ENCODE peak calls at places on chromosomes 6 and 20, in six cellular contexts. One of them, this sample, is unnamed.

GRCh38 chr6:84119277-84119676 is 85.7 kb downstream of the MRAP2 start:
- DNase-seq in GM12891: no peak
- DNase-seq in K562: no peak
- DNase-seq in HepG2: no peak
- DNase-seq in GM12878: no peak
- DNase-seq in H1: no peak
- DNase-seq in this sample: no peak

GRCh38 chr6:24054388-24054787 is 71.6 kb upstream of the NRSN1 start:
- DNase-seq in HepG2: no peak
- DNase-seq in GM12891: no peak
- DNase-seq in H1: no peak
- DNase-seq in K562: no peak
- DNase-seq in GM12878: no peak
- DNase-seq in this sample: no peak

GRCh38 chr6:95496769-95497426 is 80.4 kb upstream of the MANEA start:
- DNase-seq in K562: no peak
- DNase-seq in GM12878: no peak
- DNase-seq in GM12891: no peak
- DNase-seq in H1: no peak
- DNase-seq in HepG2: no peak
- DNase-seq in this sample: no peak

GRCh38 chr6:141252828-141253608 is 879.7 kb upstream of the GJE1 start:
- DNase-seq in HepG2: no peak
- DNase-seq in GM12891: no peak
- DNase-seq in GM12878: no peak
- DNase-seq in K562: no peak
- DNase-seq in H1: no peak
- DNase-seq in this sample: no peak

GRCh38 chr20:35144694-35145093 is 2.4 kb downstream of the EDEM2 start:
- DNase-seq in GM12878: peak
- DNase-seq in H1: no peak
- DNase-seq in K562: no peak
- DNase-seq in HepG2: no peak
- DNase-seq in GM12891: no peak
- DNase-seq in this sample: no peak

GRCh38 chr20:16612708-16613107 is 39.5 kb upstream of the KIF16B start:
- DNase-seq in HepG2: no peak
- DNase-seq in K562: no peak
- DNase-seq in GM12878: no peak
- DNase-seq in GM12891: no peak
- DNase-seq in H1: no peak
- DNase-seq in this sample: no peak

GRCh38 chr20:46122516-46123481 is 4.7 kb downstream of the CD40 start:
- DNase-seq in K562: no peak
- DNase-seq in HepG2: no peak
- DNase-seq in GM12891: no peak
- DNase-seq in H1: no peak
- DNase-seq in GM12878: no peak
- DNase-seq in this sample: no peak

GRCh38 chr20:1418335-1418734 is 25.5 kb upstream of the FKBP1A start:
- DNase-seq in K562: no peak
- DNase-seq in H1: no peak
- DNase-seq in GM12878: no peak
- DNase-seq in GM12891: no peak
- DNase-seq in HepG2: no peak
- DNase-seq in this sample: no peak

GRCh38 chr6:10194816-10195639 is 219.8 kb downstream of the TFAP2A start:
- DNase-seq in GM12891: no peak
- DNase-seq in K562: no peak
- DNase-seq in H1: no peak
- DNase-seq in GM12878: no peak
- DNase-seq in HepG2: no peak
- DNase-seq in this sample: no peak

GRCh38 chr6:22929228-22929627 is 359.9 kb downstream of the HDGFL1 start:
- DNase-seq in GM12891: no peak
- DNase-seq in H1: no peak
- DNase-seq in HepG2: no peak
- DNase-seq in K562: no peak
- DNase-seq in GM12878: no peak
- DNase-seq in this sample: no peak

GRCh38 chr20:43914697-43915208 is at the start of gene TOX2:
- DNase-seq in K562: peak
- DNase-seq in HepG2: no peak
- DNase-seq in GM12878: no peak
- DNase-seq in GM12891: peak
- DNase-seq in H1: peak
- DNase-seq in this sample: peak

GRCh38 chr6:167748046-167748445 is 78.7 kb upstream of the AFDN start:
- DNase-seq in H1: no peak
- DNase-seq in HepG2: no peak
- DNase-seq in K562: no peak
- DNase-seq in GM12878: no peak
- DNase-seq in GM12891: no peak
- DNase-seq in this sample: no peak

GRCh38 chr20:4563534-4563933 is 158.2 kb upstream of the PRND start:
- DNase-seq in H1: peak
- DNase-seq in K562: peak
- DNase-seq in GM12878: no peak
- DNase-seq in GM12891: no peak
- DNase-seq in HepG2: peak
- DNase-seq in this sample: no peak

GRCh38 chr6:168452685-168453377 is 11.8 kb downstream of the SMOC2 start:
- DNase-seq in K562: no peak
- DNase-seq in H1: no peak
- DNase-seq in GM12891: no peak
- DNase-seq in GM12878: no peak
- DNase-seq in HepG2: no peak
- DNase-seq in this sample: no peak

GRCh38 chr6:35669441-35669776 is 19.3 kb downstream of the FKBP5 start:
- DNase-seq in GM12891: no peak
- DNase-seq in K562: no peak
- DNase-seq in GM12878: no peak
- DNase-seq in H1: no peak
- DNase-seq in HepG2: no peak
- DNase-seq in this sample: no peak

GRCh38 chr6:125375013-125375412 is 73.2 kb upstream of the HDDC2 start:
- DNase-seq in HepG2: no peak
- DNase-seq in GM12878: no peak
- DNase-seq in K562: no peak
- DNase-seq in GM12891: no peak
- DNase-seq in H1: no peak
- DNase-seq in this sample: no peak

GRCh38 chr6:125375841-125376240 is 74.1 kb upstream of the HDDC2 start:
- DNase-seq in GM12878: no peak
- DNase-seq in GM12891: no peak
- DNase-seq in H1: no peak
- DNase-seq in HepG2: no peak
- DNase-seq in K562: no peak
- DNase-seq in this sample: no peak

GRCh38 chr6:125377621-125378020 is 75.9 kb upstream of the HDDC2 start:
- DNase-seq in GM12891: no peak
- DNase-seq in GM12878: no peak
- DNase-seq in K562: no peak
- DNase-seq in H1: no peak
- DNase-seq in HepG2: no peak
- DNase-seq in this sample: no peak

DNA sequence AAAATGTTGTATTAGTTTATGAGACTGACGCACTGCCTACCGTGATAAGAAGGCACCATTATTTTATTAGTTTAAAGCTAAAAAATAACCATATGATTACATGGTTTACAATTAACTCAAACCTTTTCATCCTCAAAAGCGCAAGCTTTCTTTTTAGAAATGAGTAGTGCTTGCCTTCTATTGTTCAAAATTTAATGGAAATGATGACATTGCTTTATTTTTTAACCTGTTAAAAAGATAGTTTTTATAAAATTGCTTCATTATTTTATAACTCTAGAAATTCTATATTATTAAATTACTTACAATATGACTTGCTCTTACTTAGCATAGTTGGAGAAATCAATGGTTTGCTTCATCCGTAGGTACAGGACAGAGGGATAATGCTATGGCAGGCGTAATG is 78.7 kb upstream of the HDDC2 start:
- DNase-seq in GM12891: no peak
- DNase-seq in HepG2: no peak
- DNase-seq in GM12878: no peak
- DNase-seq in H1: no peak
- DNase-seq in K562: no peak
- DNase-seq in this sample: no peak
- TF ChIP-seq TAF1 in GM12891: no peak
- TF ChIP-seq TAF1 in HepG2: no peak
- TF ChIP-seq TAF1 in GM12878: no peak
- TF ChIP-seq TAF1 in H1: no peak
- TF ChIP-seq TAF1 in K562: no peak
- TF ChIP-seq TAF1 in this sample: no peak

GRCh38 chr20:32050851-32051556 is 1.0 kb upstream of the HCK start:
- DNase-seq in HepG2: no peak
- DNase-seq in GM12891: no peak
- DNase-seq in GM12878: no peak
- DNase-seq in H1: peak
- DNase-seq in K562: no peak
- DNase-seq in this sample: no peak

GRCh38 chr20:32053648-32054047 is 1.6 kb downstream of the HCK start:
- DNase-seq in H1: no peak
- DNase-seq in GM12878: no peak
- DNase-seq in HepG2: no peak
- DNase-seq in GM12891: no peak
- DNase-seq in K562: no peak
- DNase-seq in this sample: no peak

GRCh38 chr20:32051720-32052089 is 337 bp upstream of the HCK start:
- DNase-seq in K562: no peak
- DNase-seq in GM12891: no peak
- DNase-seq in GM12878: no peak
- DNase-seq in H1: no peak
- DNase-seq in HepG2: no peak
- DNase-seq in this sample: no peak

GRCh38 chr20:32052792-32053362 is 835 bp downstream of the HCK start:
- DNase-seq in K562: no peak
- DNase-seq in GM12891: peak
- DNase-seq in GM12878: no peak
- DNase-seq in HepG2: no peak
- DNase-seq in H1: peak
- DNase-seq in this sample: peak

DNA sequence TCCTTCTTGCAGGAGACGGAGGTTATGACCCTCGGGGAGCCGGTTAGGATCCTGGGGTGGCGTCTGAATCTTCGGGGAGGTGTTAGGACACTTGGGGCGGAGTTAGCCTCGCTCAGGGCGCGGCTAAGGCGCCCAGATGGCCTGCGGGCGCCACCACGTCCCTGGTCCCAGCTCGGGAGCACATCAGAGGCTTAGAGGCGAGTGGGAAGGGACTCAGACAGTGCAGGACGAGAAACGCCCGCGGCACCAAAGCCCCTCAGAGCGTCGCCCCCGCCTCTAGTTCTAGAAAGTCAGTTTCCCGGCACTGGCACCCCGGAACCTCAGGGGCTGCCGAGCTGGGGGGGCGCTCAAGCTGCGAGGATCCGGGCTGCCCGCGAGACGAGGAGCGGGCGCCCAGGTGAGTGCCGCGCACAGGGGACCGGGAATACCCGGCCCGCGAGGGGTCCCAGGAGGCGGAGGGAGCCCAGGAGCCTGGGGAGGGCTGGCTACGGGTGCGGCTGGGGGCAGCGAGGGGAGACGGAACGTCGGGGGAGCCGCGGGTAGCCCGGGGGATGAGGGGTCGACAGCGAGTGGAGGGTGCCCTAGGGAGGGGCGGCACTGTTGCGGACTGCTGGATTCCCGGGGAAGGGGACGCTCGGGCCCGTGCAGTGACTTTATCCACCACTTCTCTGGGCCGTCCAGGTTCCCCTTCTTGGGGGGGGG is at the start of gene HCK:
- DNase-seq in HepG2: no peak
- DNase-seq in GM12891: peak
- DNase-seq in K562: no peak
- DNase-seq in H1: peak
- DNase-seq in GM12878: no peak
- DNase-seq in this sample: peak
- TF ChIP-seq POLR2AphosphoS5 in HepG2: no peak
- TF ChIP-seq POLR2AphosphoS5 in GM12891: no peak
- TF ChIP-seq POLR2AphosphoS5 in K562: no peak
- TF ChIP-seq POLR2AphosphoS5 in H1: no peak
- TF ChIP-seq POLR2AphosphoS5 in GM12878: peak
- TF ChIP-seq POLR2AphosphoS5 in this sample: no peak

GRCh38 chr20:41696428-41696827 is 78.3 kb upstream of the CHD6 start:
- DNase-seq in GM12878: no peak
- DNase-seq in GM12891: no peak
- DNase-seq in HepG2: no peak
- DNase-seq in H1: no peak
- DNase-seq in K562: peak
- DNase-seq in this sample: no peak
- TF ChIP-seq POLR2A in GM12878: no peak
- TF ChIP-seq POLR2A in GM12891: no peak
- TF ChIP-seq POLR2A in HepG2: no peak
- TF ChIP-seq POLR2A in H1: no peak
- TF ChIP-seq POLR2A in K562: no peak
- TF ChIP-seq POLR2A in this sample: no peak

DNA sequence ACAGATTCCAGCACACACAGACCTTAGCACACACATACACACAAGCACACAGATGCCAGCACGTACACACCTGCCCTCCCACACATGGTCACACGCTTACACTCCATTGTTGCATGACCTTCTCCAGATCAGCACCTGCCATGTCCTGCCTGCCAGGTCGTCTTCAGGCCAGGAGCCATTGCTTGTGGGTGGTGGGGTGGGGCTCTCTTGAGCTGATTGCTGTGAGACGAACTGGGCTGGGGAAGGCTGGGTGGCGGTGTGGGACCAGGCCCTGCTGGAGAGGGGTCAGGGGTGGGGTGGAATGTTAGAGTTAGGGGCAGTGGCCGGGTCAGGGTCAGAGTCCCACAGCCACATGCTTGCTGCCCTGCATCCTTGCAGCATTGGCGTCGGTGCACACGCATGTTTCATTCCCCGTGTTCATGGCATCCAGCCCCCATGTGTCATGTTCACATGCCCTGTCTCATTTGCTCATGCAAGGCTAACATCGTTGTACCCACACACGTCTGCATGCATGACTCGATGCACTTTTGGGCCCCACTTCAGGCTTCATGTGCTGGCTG is 6.5 kb upstream of the NPBWR2 start:
- DNase-seq in GM12878: no peak
- DNase-seq in HepG2: no peak
- DNase-seq in H1: no peak
- DNase-seq in GM12891: no peak
- DNase-seq in K562: no peak
- DNase-seq in this sample: no peak
- TF ChIP-seq TAF1 in GM12878: no peak
- TF ChIP-seq TAF1 in HepG2: no peak
- TF ChIP-seq TAF1 in H1: no peak
- TF ChIP-seq TAF1 in GM12891: no peak
- TF ChIP-seq TAF1 in K562: no peak
- TF ChIP-seq TAF1 in this sample: no peak

This sample was measured in GM12892.